ENCODE peak calls at places on chromosome 9, in nine cellular contexts. V, D, R, W, P, A, H, T and N are unnamed samples.

GRCh38 chr9:134051319-134051718 is 16.5 kb downstream of the BRD3 start:
- DNase-seq in V (peak), R (no peak), A (no peak), W (peak), H (no peak), D (no peak), T (no peak), P (no peak), N (no peak)

GRCh38 chr9:113682297-113682771 is 193.8 kb upstream of the ZNF618 start:
- DNase-seq in R (peak), V (peak), T (peak), A (peak), P (peak), W (no peak), H (peak), D (no peak), N (peak)

GRCh38 chr9:134136117-134136996 is 475 bp downstream of the WDR5 start:
- DNase-seq in V (peak), T (no peak), H (peak), P (peak), R (peak), W (no peak), A (no peak), D (no peak), N (no peak)

GRCh38 chr9:93676310-93677054 is 100.1 kb downstream of the PHF2 start:
- DNase-seq in H (no peak), A (no peak), R (no peak), V (peak), T (peak), W (peak), D (no peak), P (no peak), N (no peak)

GRCh38 chr9:35553670-35554543 is 51.2 kb upstream of the TESK1 start:
- DNase-seq in R (peak), W (no peak), A (peak), V (peak), D (peak), H (peak), P (peak), T (peak), N (peak)

GRCh38 chr9:34578241-34579096 is 11.1 kb downstream of the CNTFR start:
- DNase-seq in R (no peak), T (peak), H (peak), V (no peak), P (peak), A (no peak), D (no peak), W (no peak), N (peak)

GRCh38 chr9:93580654-93581380 is 4.4 kb downstream of the PHF2 start:
- DNase-seq in A (no peak), W (no peak), P (no peak), T (no peak), H (no peak), V (no peak), R (no peak), D (no peak), N (no peak)

GRCh38 chr9:130030821-130031481 is 12.0 kb downstream of the FNBP1 start:
- DNase-seq in A (no peak), V (no peak), R (no peak), P (no peak), W (no peak), D (no peak), T (no peak), H (no peak), N (no peak)

GRCh38 chr9:77015291-77016048 is 4.0 kb upstream of the FOXB2 start:
- DNase-seq in R (peak), W (no peak), T (no peak), P (no peak), D (no peak), A (no peak), H (no peak), V (no peak), N (no peak)

GRCh38 chr9:89896806-89897340 is 292.1 kb downstream of the GADD45G start:
- DNase-seq in V (no peak), H (no peak), R (no peak), T (no peak), D (no peak), W (no peak), P (no peak), A (no peak), N (no peak)

GRCh38 chr9:100914266-100914665 is 114.3 kb upstream of the PLPPR1 start:
- DNase-seq in V (no peak), D (no peak), A (no peak), H (no peak), T (no peak), P (no peak), W (no peak), R (no peak), N (no peak)

GRCh38 chr9:120755827-120756434 is 37.3 kb downstream of the FBXW2 start:
- DNase-seq in P (peak), T (peak), A (peak), H (peak), D (peak), W (no peak), V (no peak), R (peak), N (peak)

GRCh38 chr9:70448904-70449303 is 34.4 kb upstream of the KLF9 start:
- DNase-seq in D (no peak), V (no peak), A (no peak), P (no peak), H (no peak), T (no peak), R (no peak), W (no peak), N (no peak)

GRCh38 chr9:37380570-37380969 is 41.9 kb upstream of the GRHPR start:
- DNase-seq in T (no peak), V (no peak), R (no peak), H (no peak), W (no peak), A (no peak), D (no peak), P (no peak), N (no peak)

GRCh38 chr9:79685576-79685975 is 113.8 kb downstream of the TLE4 start:
- DNase-seq in R (no peak), V (no peak), P (peak), T (no peak), D (no peak), A (no peak), H (peak), W (no peak), N (no peak)

GRCh38 chr9:124721109-124721850 is 49.8 kb downstream of the NR6A1 start:
- DNase-seq in V (no peak), A (peak), P (no peak), H (peak), D (no peak), W (no peak), R (no peak), T (no peak), N (no peak)

GRCh38 chr9:24189986-24190385 is 355.7 kb downstream of the IZUMO3 start:
- DNase-seq in A (no peak), H (no peak), T (no peak), R (no peak), W (no peak), D (no peak), V (no peak), P (no peak), N (no peak)

GRCh38 chr9:85858351-85858750 is 82.6 kb upstream of the NAA35 start:
- DNase-seq in T (no peak), V (no peak), D (no peak), P (no peak), W (no peak), H (no peak), A (peak), R (peak), N (no peak)

GRCh38 chr9:114386886-114387677 is 700 bp downstream of the AKNA start:
- DNase-seq in V (peak), R (no peak), H (no peak), P (peak), W (no peak), A (no peak), D (no peak), T (no peak), N (peak)

GRCh38 chr9:136012651-136013050 is 51.5 kb upstream of the UBAC1 start:
- DNase-seq in W (peak), P (peak), H (peak), R (no peak), D (no peak), T (no peak), A (no peak), V (peak), N (no peak)

GRCh38 chr9:99341686-99342085 is 119.6 kb downstream of the SEC61B start:
- DNase-seq in T (no peak), W (no peak), D (no peak), A (no peak), H (no peak), P (no peak), V (no peak), R (no peak), N (no peak)

GRCh38 chr9:21470126-21470525 is 12.0 kb downstream of the IFNE start:
- DNase-seq in A (peak), H (no peak), W (no peak), T (no peak), R (no peak), P (no peak), D (no peak), V (no peak), N (no peak)

GRCh38 chr9:133690111-133690561 is 48.0 kb downstream of the SARDH start:
- DNase-seq in P (no peak), D (no peak), W (peak), V (peak), T (no peak), R (no peak), H (peak), A (no peak), N (no peak)

GRCh38 chr9:127557466-127557869 is 54.6 kb upstream of the STXBP1 start:
- DNase-seq in H (peak), P (peak), V (no peak), T (no peak), W (no peak), R (no peak), D (no peak), A (peak), N (no peak)

GRCh38 chr9:132061526-132061925 is 18.1 kb downstream of the MED27 start:
- DNase-seq in P (no peak), T (no peak), R (no peak), D (no peak), A (no peak), V (no peak), W (no peak), H (no peak), N (no peak)

GRCh38 chr9:37596504-37596903 is 4.1 kb upstream of the TOMM5 start:
- DNase-seq in R (no peak), A (no peak), W (no peak), V (no peak), H (no peak), D (no peak), P (no peak), T (no peak), N (no peak)

GRCh38 chr9:131393622-131394463 is at the start of gene PRRC2B:
- DNase-seq in D (peak), T (peak), W (no peak), R (peak), P (peak), H (peak), A (no peak), V (peak), N (peak)

GRCh38 chr9:35962126-35962906 is 4.4 kb upstream of the OR2S2 start:
- DNase-seq in V (peak), P (peak), D (no peak), R (no peak), W (no peak), T (peak), H (peak), A (no peak), N (no peak)

GRCh38 chr9:14240491-14240890 is 73.5 kb downstream of the NFIB start:
- DNase-seq in D (no peak), P (peak), T (no peak), R (no peak), A (no peak), H (no peak), V (no peak), W (no peak), N (no peak)

GRCh38 chr9:133334161-133334560 is 1.8 kb downstream of the SURF6 start:
- DNase-seq in D (no peak), R (no peak), P (no peak), A (no peak), V (no peak), W (peak), H (no peak), T (no peak), N (no peak)

GRCh38 chr9:87872079-87872624 is 10.5 kb upstream of the SPATA31E1 start:
- DNase-seq in D (no peak), W (no peak), V (no peak), H (peak), R (no peak), T (peak), P (peak), A (no peak), N (peak)

GRCh38 chr9:128428644-128429504 is 8.2 kb downstream of the CERCAM start:
- DNase-seq in H (peak), W (no peak), D (no peak), P (no peak), T (peak), V (no peak), A (no peak), R (no peak), N (no peak)

GRCh38 chr9:88280816-88281382 is 107.3 kb upstream of the SPIN1 start:
- DNase-seq in R (no peak), W (no peak), D (no peak), P (peak), H (peak), T (peak), V (no peak), A (no peak), N (peak)

GRCh38 chr9:133048595-133048994 is 13.2 kb upstream of the CEL start:
- DNase-seq in V (no peak), W (no peak), P (no peak), D (no peak), A (peak), T (peak), R (no peak), H (peak), N (peak)